ENCODE peak calls at places on chromosomes 5 and 9, in ten cellular contexts. G is Peyer's patch, C is K562, L is suprapubic skin, K is body of pancreas, Y is A549, P is IMR-90, W is lower leg skin, O is sigmoid colon, A is gastrocnemius medialis. S is an unnamed sample.

GRCh38 chr5:62354028-62354874 is 48.2 kb downstream of the KIF2A start:
- DNase-seq in G (no peak), C (peak; percentile 54), L (no peak), K (peak; percentile 31), Y (peak; percentile 69), P (peak; percentile 65), W (no peak), O (no peak), A (no peak), S (no peak)

GRCh38 chr5:111447822-111448221 is 64.5 kb downstream of the STARD4 start:
- DNase-seq in G (no peak), C (no peak), L (no peak), K (no peak), Y (no peak), P (no peak), W (no peak), O (no peak), A (no peak), S (no peak)

GRCh38 chr5:126780165-126780827 is 3.4 kb downstream of the LMNB1 start:
- DNase-seq in G (no peak), C (peak; percentile 80), L (no peak), K (peak; percentile 49), Y (peak; percentile 72), P (peak; percentile 81), W (peak; percentile 31), O (no peak), A (no peak), S (peak; percentile 23)

GRCh38 chr9:107878462-107878861 is 388.9 kb upstream of the KLF4 start:
- DNase-seq in G (no peak), C (no peak), L (no peak), K (no peak), Y (no peak), P (no peak), W (no peak), O (no peak), A (no peak), S (no peak)

GRCh38 chr5:43839218-43839617 is 236.2 kb downstream of the NNT start:
- DNase-seq in G (no peak), C (no peak), L (no peak), K (no peak), Y (no peak), P (peak; percentile 91), W (no peak), O (no peak), A (no peak), S (no peak)

GRCh38 chr5:139880416-139881144 is 85.0 kb downstream of the PSD2 start:
- DNase-seq in G (no peak), C (peak; percentile 22), L (no peak), K (no peak), Y (no peak), P (no peak), W (no peak), O (no peak), A (no peak), S (peak; percentile 74)

GRCh38 chr5:31122998-31123950 is 70.2 kb upstream of the CDH6 start:
- DNase-seq in G (no peak), C (no peak), L (no peak), K (no peak), Y (no peak), P (peak; percentile 78), W (no peak), O (no peak), A (no peak), S (no peak)

GRCh38 chr5:165258188-165258855 is 1752.9 kb downstream of the MAT2B start:
- DNase-seq in G (no peak), C (no peak), L (no peak), K (no peak), Y (no peak), P (no peak), W (no peak), O (no peak), A (no peak), S (no peak)

GRCh38 chr5:113678924-113679575 is 165.6 kb downstream of the YTHDC2 start:
- DNase-seq in G (no peak), C (peak; percentile 59), L (no peak), K (peak; percentile 18), Y (peak; percentile 43), P (peak; percentile 36), W (no peak), O (no peak), A (no peak), S (no peak)

GRCh38 chr5:124395287-124395686 is 351.2 kb downstream of the ZNF608 start:
- DNase-seq in G (no peak), C (no peak), L (no peak), K (no peak), Y (no peak), P (no peak), W (no peak), O (no peak), A (peak; percentile 14), S (no peak)

GRCh38 chr5:95904827-95905226 is 56.8 kb downstream of the ELL2 start:
- DNase-seq in G (no peak), C (no peak), L (no peak), K (no peak), Y (no peak), P (no peak), W (no peak), O (no peak), A (no peak), S (no peak)

GRCh38 chr5:95899848-95900247 is 61.8 kb downstream of the ELL2 start:
- DNase-seq in G (no peak), C (no peak), L (no peak), K (no peak), Y (no peak), P (no peak), W (no peak), O (no peak), A (no peak), S (no peak)

GRCh38 chr5:95900383-95900958 is 61.2 kb downstream of the ELL2 start:
- DNase-seq in G (no peak), C (no peak), L (no peak), K (peak; percentile 64), Y (no peak), P (peak; percentile 88), W (no peak), O (peak; percentile 71), A (peak; percentile 41), S (no peak)

GRCh38 chr5:95903838-95904237 is 57.8 kb downstream of the ELL2 start:
- DNase-seq in G (no peak), C (no peak), L (no peak), K (no peak), Y (no peak), P (no peak), W (no peak), O (no peak), A (no peak), S (no peak)

DNA sequence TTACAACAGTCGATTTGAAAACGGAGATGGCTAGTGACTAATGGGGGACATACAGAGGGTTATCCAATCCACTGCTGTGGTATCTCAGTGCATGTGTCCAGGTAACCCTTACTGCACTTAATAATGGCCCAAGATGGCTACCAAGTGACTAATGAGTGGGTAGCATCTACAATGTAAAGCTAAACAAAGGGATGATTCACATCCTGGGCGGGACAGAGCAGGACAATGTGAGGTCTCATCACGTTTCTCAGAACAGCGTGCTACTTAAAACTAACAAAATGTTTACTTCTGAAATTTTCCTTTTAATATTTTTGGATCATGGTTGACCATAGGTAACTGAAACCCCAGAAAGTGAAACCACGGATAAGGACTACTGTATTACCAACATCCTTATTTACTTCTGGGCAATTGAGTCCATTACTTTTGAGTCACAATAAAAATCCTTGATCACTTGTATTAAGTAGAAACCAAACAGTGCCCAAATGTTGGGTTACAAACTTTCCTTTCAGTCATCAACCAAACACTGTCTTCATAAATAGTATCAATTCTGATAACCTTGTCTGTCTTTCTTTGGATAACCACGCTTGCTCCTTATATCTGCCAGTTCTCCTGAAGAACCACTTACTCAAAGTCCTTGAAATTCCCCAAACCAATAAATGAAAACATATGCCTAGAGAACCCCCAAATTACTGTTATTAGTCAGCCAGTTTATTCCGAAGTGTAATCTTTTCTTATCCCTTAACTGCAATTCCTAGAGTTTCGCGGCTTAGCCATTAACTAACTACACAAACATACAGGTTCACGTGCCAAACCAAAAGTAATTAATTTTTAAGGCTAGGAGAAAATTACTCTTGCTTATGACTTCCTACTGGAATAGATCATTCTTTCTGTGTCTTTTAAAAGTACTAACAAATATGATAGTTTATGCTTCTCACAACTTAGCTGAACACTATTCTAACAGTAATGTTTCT is 59.7 kb downstream of the ELL2 start:
- DNase-seq in G (no peak), C (peak; percentile 25), L (no peak), K (no peak), Y (peak; percentile 58), P (peak; percentile 89), W (no peak), O (no peak), A (no peak), S (no peak)
- TF ChIP-seq POLR2A in G (no peak), C (no peak), L (no peak), K (no peak), Y (no peak), P (no peak), W (no peak), O (no peak), A (no peak), S (no peak)

DNA sequence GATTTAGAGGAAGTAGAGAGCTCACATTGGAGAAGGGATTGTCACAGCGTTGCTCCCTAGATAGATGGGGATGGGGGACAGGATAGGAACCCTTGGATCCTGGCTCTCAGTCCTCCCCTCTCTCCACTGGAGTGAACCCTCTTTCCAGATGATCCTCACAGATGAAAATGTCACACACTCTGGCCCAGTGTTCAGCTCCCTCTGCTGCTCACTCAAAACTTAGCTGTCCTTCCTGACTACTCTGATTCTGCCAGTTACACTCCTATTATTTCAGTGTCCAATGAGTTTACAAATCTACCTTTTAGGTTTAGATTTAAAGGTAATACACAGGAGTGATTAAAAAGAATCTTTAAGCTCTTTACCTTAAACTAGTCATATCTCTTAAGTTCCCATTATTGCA is 5.8 kb upstream of the SPINK7 start:
- DNase-seq in G (no peak), C (no peak), L (no peak), K (no peak), Y (no peak), P (no peak), W (no peak), O (no peak), A (no peak), S (no peak)
- TF ChIP-seq CTCF in G (no peak), C (no peak), L (no peak), K (no peak), Y (no peak), P (no peak), W (no peak), O (no peak), A (no peak), S (no peak)

GRCh38 chr9:137227057-137227852 is at the start of gene RNF224:
- DNase-seq in G (peak; percentile 90), C (peak; percentile 91), L (no peak), K (peak; percentile 96), Y (peak; percentile 84), P (peak; percentile 65), W (peak; percentile 62), O (peak; percentile 85), A (peak; percentile 59), S (peak; percentile 72)
- TF ChIP-seq POLR2A in G (no peak), C (no peak), L (no peak), K (no peak), Y (peak; percentile 1), P (peak; percentile 37), W (no peak), O (no peak), A (no peak), S (no peak)

DNA sequence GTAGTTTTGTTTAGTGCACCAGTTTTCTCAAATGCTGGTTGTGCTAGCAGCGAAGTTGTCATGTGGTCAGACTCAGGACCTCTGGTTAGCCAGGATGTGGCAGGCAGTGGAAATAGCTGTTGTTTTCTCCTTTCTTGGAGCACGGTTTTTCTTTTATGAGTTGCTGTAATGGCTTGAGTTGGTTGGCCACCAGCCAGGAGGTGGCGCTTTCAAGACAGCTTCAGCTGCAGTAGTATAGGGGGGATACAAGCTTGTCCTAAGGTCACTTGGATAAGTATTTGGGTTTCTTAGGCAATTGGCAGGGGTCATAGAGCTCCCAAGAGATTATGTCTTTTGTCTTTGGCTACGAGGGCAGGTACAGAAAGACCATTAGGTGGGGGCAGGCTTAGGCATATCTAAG is 274.2 kb upstream of the TARS1 start:
- DNase-seq in G (no peak), C (no peak), L (no peak), K (no peak), Y (no peak), P (no peak), W (no peak), O (no peak), A (no peak), S (no peak)
- TF ChIP-seq CTCF in G (no peak), C (no peak), L (no peak), K (no peak), Y (no peak), P (no peak), W (no peak), O (no peak), A (no peak), S (no peak)

S was measured in ovary.